ENCODE peak calls at places on chromosomes 12 and 14, in six cellular contexts. H is GM12892, E is HepG2, F is GM12878, M is K562, I is H1. B is an unnamed sample.

GRCh38 chr12:69985656-69986055 is 160.6 kb downstream of the MYRFL start:
- DNase-seq in F (no peak), M (peak; percentile 32), E (peak; percentile 24), H (no peak), I (peak; percentile 7), B (peak; percentile 16)

GRCh38 chr12:132477009-132477702 is 12.8 kb upstream of the FBRSL1 start:
- DNase-seq in M (no peak), E (no peak), H (no peak), I (no peak), F (no peak), B (no peak)

GRCh38 chr14:30656190-30656632 is 34.1 kb downstream of the SCFD1 start:
- DNase-seq in E (peak; percentile 68), I (no peak), H (no peak), M (no peak), F (peak; percentile 4), B (no peak)

GRCh38 chr12:131098178-131098981 is 144.7 kb downstream of the ADGRD1 start:
- DNase-seq in I (no peak), M (no peak), E (no peak), H (no peak), F (no peak), B (no peak)

GRCh38 chr12:93943766-93944165 is 204.6 kb upstream of the PLXNC1 start:
- DNase-seq in I (no peak), M (no peak), E (no peak), H (no peak), F (no peak), B (no peak)

GRCh38 chr12:67067453-67068203 is 201.5 kb upstream of the CAND1 start:
- DNase-seq in F (no peak), E (no peak), M (no peak), H (no peak), I (no peak), B (no peak)

GRCh38 chr14:46322730-46323425 is 328.7 kb downstream of the RPL10L start:
- DNase-seq in I (no peak), E (no peak), F (no peak), M (no peak), H (no peak), B (no peak)

GRCh38 chr14:69880051-69880487 is 853 bp downstream of the SMOC1 start:
- DNase-seq in E (peak; percentile 46), F (no peak), I (no peak), H (no peak), M (no peak), B (no peak)

GRCh38 chr14:105493921-105494605 is 3.0 kb downstream of the TEDC1 start:
- DNase-seq in F (no peak), H (no peak), I (no peak), M (no peak), E (no peak), B (no peak)

GRCh38 chr14:43894534-43894933 is 612.5 kb downstream of the FSCB start:
- DNase-seq in H (no peak), I (no peak), E (no peak), F (no peak), M (peak; percentile 18), B (no peak)

GRCh38 chr14:69331206-69331605 is 66.9 kb downstream of the ERH start:
- DNase-seq in E (no peak), H (no peak), F (no peak), M (no peak), I (no peak), B (no peak)

GRCh38 chr12:80041691-80042090 is 57.6 kb upstream of the OTOGL start:
- DNase-seq in E (no peak), I (no peak), H (no peak), M (no peak), F (no peak), B (no peak)

GRCh38 chr12:31029916-31030562 is 43.6 kb upstream of the DDX11 start:
- DNase-seq in I (no peak), F (no peak), M (no peak), H (no peak), E (no peak), B (no peak)

GRCh38 chr14:103546651-103547454 is 15.6 kb downstream of the BAG5 start:
- DNase-seq in F (no peak), E (peak; percentile 44), H (peak; percentile 98), I (no peak), M (peak; percentile 71), B (peak; percentile 99)

GRCh38 chr14:65281991-65282908 is 130.3 kb upstream of the FUT8 start:
- DNase-seq in I (peak; percentile 80), M (no peak), E (no peak), F (no peak), H (no peak), B (peak; percentile 35)

GRCh38 chr12:88957358-88957757 is 377.1 kb upstream of the KITLG start:
- DNase-seq in H (no peak), I (no peak), F (no peak), E (no peak), M (no peak), B (no peak)

GRCh38 chr14:68395585-68395984 is 397.3 kb downstream of the ZFP36L1 start:
- DNase-seq in M (no peak), H (no peak), F (no peak), E (no peak), I (no peak), B (no peak)

GRCh38 chr14:102363182-102363952 is 626 bp downstream of the TECPR2 start:
- DNase-seq in I (no peak), E (no peak), F (no peak), M (peak; percentile 51), H (peak; percentile 24), B (no peak)

GRCh38 chr12:5557906-5558305 is 126.0 kb downstream of the NTF3 start:
- DNase-seq in H (no peak), M (no peak), E (no peak), F (no peak), I (no peak), B (no peak)

GRCh38 chr12:42315108-42315507 is 10.8 kb downstream of the ZCRB1 start:
- DNase-seq in F (no peak), E (no peak), M (no peak), H (no peak), I (no peak), B (no peak)

GRCh38 chr12:3892631-3893030 is 19.4 kb upstream of the PARP11 start:
- DNase-seq in H (no peak), E (no peak), I (no peak), M (no peak), F (no peak), B (no peak)

GRCh38 chr12:12774791-12775190 is 10.7 kb upstream of the APOLD1 start:
- DNase-seq in I (no peak), M (no peak), F (no peak), H (no peak), E (no peak), B (no peak)

GRCh38 chr12:89706551-89707348 is 1.9 kb downstream of the ATP2B1 start:
- DNase-seq in F (no peak), M (no peak), E (no peak), H (no peak), I (no peak), B (no peak)

GRCh38 chr14:91875515-91876286 is 8.4 kb upstream of the TC2N start:
- DNase-seq in E (peak; percentile 32), M (no peak), F (no peak), H (no peak), I (no peak), B (no peak)
- TF ChIP-seq POLR2A in E (no peak), M (no peak), F (no peak), H (no peak), I (no peak), B (no peak)

DNA sequence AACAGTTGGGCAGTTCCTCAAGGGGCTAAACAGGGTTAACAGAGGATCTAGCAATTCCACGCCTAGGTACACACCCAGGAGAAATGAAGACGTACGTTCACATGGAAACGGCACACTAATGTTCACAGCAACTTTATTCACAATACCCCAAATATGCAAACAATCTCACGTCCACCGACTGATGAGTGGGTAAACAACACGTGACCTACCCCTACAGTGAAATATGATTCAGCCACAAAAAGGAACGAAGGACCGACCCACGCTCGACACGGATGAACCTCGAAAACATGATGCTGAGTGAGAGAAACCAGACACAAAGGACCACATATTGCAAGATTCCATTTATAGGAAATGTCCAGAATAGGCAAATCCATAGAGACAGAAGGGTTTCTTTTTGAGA is 112.7 kb downstream of the NCOR2 start:
- DNase-seq in E (no peak), I (no peak), M (no peak), F (no peak), H (no peak), B (no peak)
- TF ChIP-seq TAF1 in E (no peak), I (no peak), M (no peak), F (no peak), H (no peak), B (no peak)

GRCh38 chr12:14885718-14886201 is at the start of gene MGP:
- DNase-seq in H (no peak), F (no peak), E (no peak), I (no peak), M (no peak), B (no peak)
- TF ChIP-seq POLR2AphosphoS5 in H (no peak), F (no peak), E (no peak), I (no peak), M (no peak), B (no peak)

GRCh38 chr12:19880724-19881123 is 441.4 kb downstream of the AEBP2 start:
- DNase-seq in I (no peak), E (no peak), M (no peak), H (no peak), F (no peak), B (no peak)

GRCh38 chr12:19885092-19885813 is 446.0 kb downstream of the AEBP2 start:
- DNase-seq in I (no peak), M (no peak), H (no peak), F (no peak), E (no peak), B (no peak)

GRCh38 chr12:19880076-19880475 is 440.8 kb downstream of the AEBP2 start:
- DNase-seq in H (no peak), E (no peak), M (no peak), F (no peak), I (no peak), B (no peak)

GRCh38 chr12:19884081-19884480 is 444.8 kb downstream of the AEBP2 start:
- DNase-seq in F (no peak), H (no peak), E (no peak), I (no peak), M (no peak), B (no peak)

DNA sequence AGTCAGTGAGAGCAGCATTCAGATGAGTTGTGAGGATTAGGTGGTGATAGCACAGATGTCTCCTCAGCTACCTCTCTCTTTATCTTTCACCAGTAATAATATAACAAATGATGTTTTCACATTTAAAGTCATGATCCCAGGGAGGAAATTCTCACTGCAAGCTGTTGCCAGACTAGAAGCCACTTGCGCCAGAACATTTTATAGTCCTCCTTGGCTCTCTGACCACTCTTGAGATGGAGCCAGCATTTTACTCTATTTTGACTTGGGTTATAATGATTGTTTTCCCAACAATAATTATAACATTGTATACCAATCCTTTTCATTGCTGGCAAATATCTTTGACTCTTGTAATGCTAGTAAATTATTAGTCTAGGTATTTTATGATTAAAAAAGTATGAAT is 443.1 kb downstream of the AEBP2 start:
- DNase-seq in H (no peak), F (no peak), M (no peak), I (no peak), E (no peak), B (no peak)
- TF ChIP-seq POLR2A in H (no peak), F (no peak), M (no peak), I (no peak), E (no peak), B (no peak)

DNA sequence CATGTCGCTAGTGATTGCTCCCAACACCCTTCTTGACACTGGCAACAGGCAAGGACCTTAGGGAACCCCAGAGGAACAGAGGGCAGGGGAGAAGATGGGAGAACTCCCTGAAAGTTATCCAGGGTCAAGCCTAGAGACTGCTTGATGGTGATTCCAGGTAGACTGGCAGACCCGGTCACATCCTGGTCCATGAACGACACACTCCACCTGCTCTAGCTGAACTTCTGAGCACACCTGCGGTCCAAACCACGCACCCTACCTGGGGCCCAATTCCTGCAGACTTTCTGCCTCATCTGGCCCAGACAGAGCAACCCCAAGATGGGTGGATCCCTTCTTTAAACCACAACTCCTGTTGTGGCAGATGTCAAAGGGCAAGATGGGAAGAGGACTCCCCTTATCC is 34.2 kb downstream of the NCKAP5L start:
- DNase-seq in H (no peak), E (no peak), I (no peak), M (peak; percentile 7), F (no peak), B (no peak)
- TF ChIP-seq TAF1 in H (no peak), E (no peak), I (no peak), M (no peak), F (no peak), B (no peak)

B was measured in GM12891.